ENCODE peak calls at places on chromosomes 6 and 20, in nine cellular contexts. D is activated CD4-positive, CD25-positive, alpha-beta regulatory T cell; L is non-pigmented ciliary epithelial cell; M is A549; W is A172; P is stimulated activated CD4-positive, alpha-beta T cell treated with anti-CD3 and anti-CD28 coated beads, TNF-alpha, amount 100 ng/mL, for 48 hours; J is HuH-7; S is AG08395; K is Ammon's horn. N is an unnamed sample.

GRCh38 chr20:33841439-33841799 is 30.3 kb downstream of the CHMP4B start:
- DNase-seq in D (no peak), L (no peak), M (no peak), W (no peak), P (no peak), J (no peak), S (no peak), K (no peak), N (no peak)

GRCh38 chr6:3904518-3904917 is 55.3 kb downstream of the FAM50B start:
- DNase-seq in D (no peak), L (no peak), M (no peak), W (no peak), P (no peak), J (no peak), S (no peak), K (no peak), N (no peak)

GRCh38 chr20:56389807-56390206 is 2.2 kb downstream of the AURKA start:
- DNase-seq in D (no peak), L (no peak), M (no peak), W (no peak), P (no peak), J (no peak), S (no peak), K (no peak), N (no peak)

GRCh38 chr20:8909596-8909995 is 159.3 kb upstream of the PLCB4 start:
- DNase-seq in D (no peak), L (no peak), M (no peak), W (no peak), P (no peak), J (no peak), S (peak), K (no peak), N (no peak)

GRCh38 chr20:4135385-4136077 is 120.2 kb upstream of the RNF24 start:
- DNase-seq in D (no peak), L (peak), M (peak), W (peak), P (no peak), J (peak), S (peak), K (no peak), N (no peak)

GRCh38 chr6:142507065-142507464 is 205.3 kb downstream of the ADGRG6 start:
- DNase-seq in D (no peak), L (no peak), M (no peak), W (no peak), P (no peak), J (no peak), S (no peak), K (no peak), N (no peak)

GRCh38 chr6:111952326-111952725 is 79.1 kb upstream of the FYN start:
- DNase-seq in D (no peak), L (no peak), M (no peak), W (no peak), P (no peak), J (no peak), S (no peak), K (no peak), N (no peak)

GRCh38 chr6:113632220-113632864 is 224.8 kb upstream of the MARCKS start:
- DNase-seq in D (no peak), L (peak), M (peak), W (peak), P (peak), J (no peak), S (peak), K (no peak), N (no peak)

GRCh38 chr6:129978148-129978916 is 40.0 kb upstream of the L3MBTL3 start:
- DNase-seq in D (no peak), L (no peak), M (no peak), W (no peak), P (no peak), J (no peak), S (no peak), K (no peak), N (no peak)

GRCh38 chr20:32458837-32459220 is 100.7 kb downstream of the ASXL1 start:
- DNase-seq in D (no peak), L (no peak), M (no peak), W (no peak), P (no peak), J (no peak), S (no peak), K (no peak), N (peak)

GRCh38 chr20:44683263-44684046 is 31.7 kb upstream of the CCN5 start:
- DNase-seq in D (peak), L (no peak), M (peak), W (peak), P (peak), J (no peak), S (peak), K (peak), N (peak)

GRCh38 chr20:61614311-61615100 is 362.4 kb downstream of the CDH4 start:
- DNase-seq in D (no peak), L (no peak), M (no peak), W (no peak), P (no peak), J (no peak), S (no peak), K (no peak), N (no peak)

GRCh38 chr6:5782783-5783567 is 223.8 kb downstream of the NRN1 start:
- DNase-seq in D (no peak), L (no peak), M (no peak), W (no peak), P (no peak), J (no peak), S (no peak), K (peak), N (no peak)

GRCh38 chr6:16130437-16130891 is 1.6 kb downstream of the MYLIP start:
- DNase-seq in D (no peak), L (no peak), M (no peak), W (no peak), P (no peak), J (no peak), S (no peak), K (no peak), N (peak)

GRCh38 chr20:52494244-52494643 is 302.7 kb upstream of the ZFP64 start:
- DNase-seq in D (no peak), L (peak), M (no peak), W (peak), P (peak), J (no peak), S (peak), K (peak), N (no peak)

GRCh38 chr20:44747166-44748004 is 1.7 kb downstream of the KCNK15 start:
- DNase-seq in D (no peak), L (no peak), M (peak), W (peak), P (peak), J (peak), S (peak), K (peak), N (peak)

GRCh38 chr20:10467985-10468845 is 33.1 kb downstream of the SLX4IP start:
- DNase-seq in D (no peak), L (no peak), M (no peak), W (peak), P (no peak), J (no peak), S (no peak), K (no peak), N (no peak)

GRCh38 chr6:19781269-19781668 is 55.9 kb upstream of the ID4 start:
- DNase-seq in D (no peak), L (no peak), M (no peak), W (no peak), P (no peak), J (no peak), S (no peak), K (no peak), N (no peak)

GRCh38 chr6:39819226-39819625 is 27.1 kb downstream of the DAAM2 start:
- DNase-seq in D (no peak), L (no peak), M (no peak), W (no peak), P (no peak), J (no peak), S (no peak), K (no peak), N (no peak)

GRCh38 chr6:7156666-7157278 is 49.0 kb downstream of the RREB1 start:
- DNase-seq in D (no peak), L (peak), M (no peak), W (peak), P (no peak), J (no peak), S (peak), K (no peak), N (no peak)

GRCh38 chr6:101626264-101626663 is 232.8 kb downstream of the GRIK2 start:
- DNase-seq in D (no peak), L (no peak), M (no peak), W (no peak), P (no peak), J (no peak), S (no peak), K (peak), N (no peak)

GRCh38 chr6:40444811-40445210 is 142.4 kb downstream of the LRFN2 start:
- DNase-seq in D (no peak), L (no peak), M (no peak), W (no peak), P (no peak), J (no peak), S (no peak), K (no peak), N (no peak)

GRCh38 chr6:157438611-157439109 is 57.7 kb downstream of the ZDHHC14 start:
- DNase-seq in D (no peak), L (no peak), M (no peak), W (no peak), P (no peak), J (no peak), S (peak), K (no peak), N (no peak)

GRCh38 chr6:53651149-53651763 is 14.3 kb downstream of the KLHL31 start:
- DNase-seq in D (peak), L (peak), M (peak), W (peak), P (peak), J (no peak), S (peak), K (peak), N (peak)

GRCh38 chr20:4795394-4795793 is 73.7 kb downstream of the PRND start:
- DNase-seq in D (no peak), L (peak), M (peak), W (peak), P (no peak), J (no peak), S (peak), K (no peak), N (no peak)

GRCh38 chr6:169970306-169970988 is 219.0 kb downstream of the ERMARD start:
- DNase-seq in D (no peak), L (no peak), M (no peak), W (no peak), P (no peak), J (no peak), S (no peak), K (no peak), N (no peak)

GRCh38 chr6:168190646-168191443 is 111.8 kb upstream of the FRMD1 start:
- DNase-seq in D (no peak), L (no peak), M (no peak), W (no peak), P (no peak), J (no peak), S (no peak), K (no peak), N (no peak)

GRCh38 chr20:21396921-21397340 is 395 bp downstream of the NKX2-4 start:
- DNase-seq in D (no peak), L (no peak), M (no peak), W (no peak), P (no peak), J (no peak), S (no peak), K (no peak), N (no peak)

GRCh38 chr6:36387440-36388303 is at the start of gene ETV7:
- DNase-seq in D (no peak), L (no peak), M (no peak), W (no peak), P (peak), J (no peak), S (peak), K (no peak), N (no peak)

GRCh38 chr6:69937402-69938131 is 71.2 kb downstream of the COL19A1 start:
- DNase-seq in D (no peak), L (no peak), M (no peak), W (no peak), P (no peak), J (no peak), S (no peak), K (no peak), N (peak)

GRCh38 chr20:51871943-51872342 is 69.6 kb upstream of the SALL4 start:
- DNase-seq in D (no peak), L (no peak), M (no peak), W (peak), P (no peak), J (no peak), S (no peak), K (no peak), N (peak)

GRCh38 chr6:10316327-10316726 is 98.5 kb downstream of the TFAP2A start:
- DNase-seq in D (no peak), L (peak), M (no peak), W (peak), P (no peak), J (no peak), S (peak), K (peak), N (no peak)

GRCh38 chr20:53594068-53595017 is 704 bp upstream of the ZNF217 start:
- DNase-seq in D (peak), L (peak), M (peak), W (peak), P (peak), J (peak), S (peak), K (peak), N (no peak)

GRCh38 chr20:434221-434620 is 26.1 kb downstream of the RBCK1 start:
- DNase-seq in D (no peak), L (no peak), M (no peak), W (no peak), P (no peak), J (no peak), S (no peak), K (no peak), N (no peak)

GRCh38 chr6:51511081-51511480 is 576.3 kb downstream of the PKHD1 start:
- DNase-seq in D (no peak), L (no peak), M (no peak), W (no peak), P (no peak), J (no peak), S (no peak), K (no peak), N (no peak)

GRCh38 chr6:31419842-31420241 is 16.4 kb downstream of the MICA start:
- DNase-seq in D (no peak), L (no peak), M (no peak), W (no peak), P (no peak), J (no peak), S (no peak), K (no peak), N (no peak)

GRCh38 chr6:29831776-29832175 is 4.2 kb downstream of the HLA-G start:
- DNase-seq in D (no peak), L (no peak), M (no peak), W (no peak), P (no peak), J (no peak), S (no peak), K (peak), N (no peak)

GRCh38 chr6:141829996-141830395 is 302.7 kb upstream of the GJE1 start:
- DNase-seq in D (no peak), L (no peak), M (no peak), W (no peak), P (no peak), J (no peak), S (no peak), K (no peak), N (no peak)

GRCh38 chr20:15236812-15237211 is 899.4 kb upstream of the FLRT3 start:
- DNase-seq in D (no peak), L (peak), M (peak), W (peak), P (no peak), J (peak), S (peak), K (no peak), N (peak)

GRCh38 chr20:6993526-6993925 is 226.0 kb downstream of the BMP2 start:
- DNase-seq in D (no peak), L (no peak), M (no peak), W (no peak), P (no peak), J (no peak), S (no peak), K (no peak), N (no peak)